ENCODE peak calls at places on chromosomes 6 and 20, in four cellular contexts. Z, G, U and A are unnamed samples.

GRCh38 chr20:47559141-47559540 is 57.5 kb downstream of the NCOA3 start:
- DNase-seq in G (no peak), Z (no peak), U (no peak), A (no peak)

GRCh38 chr20:3590164-3590563 is 73.0 kb downstream of the GFRA4 start:
- DNase-seq in U (no peak), G (no peak), Z (no peak), A (no peak)

GRCh38 chr6:32132110-32132509 is 2.0 kb upstream of the FKBPL start:
- DNase-seq in G (no peak), Z (no peak), U (no peak), A (no peak)

GRCh38 chr6:131015192-131015591 is 47.9 kb downstream of the EPB41L2 start:
- DNase-seq in Z (no peak), G (no peak), U (no peak), A (no peak)

GRCh38 chr20:32472581-32473207 is 112.4 kb downstream of the NOL4L start:
- DNase-seq in Z (no peak), U (no peak), G (no peak), A (no peak)

GRCh38 chr6:111263837-111264236 is 176.5 kb downstream of the SLC16A10 start:
- DNase-seq in Z (peak), U (no peak), G (peak), A (peak)

GRCh38 chr6:28766426-28766825 is 157.4 kb downstream of the TRIM27 start:
- DNase-seq in Z (no peak), U (no peak), G (no peak), A (no peak)

GRCh38 chr6:25682324-25682723 is 30.3 kb downstream of the SCGN start:
- DNase-seq in G (no peak), U (no peak), Z (no peak), A (no peak)

GRCh38 chr6:89731924-89732568 is 87.5 kb downstream of the MDN1 start:
- DNase-seq in G (no peak), U (no peak), Z (no peak), A (no peak)

GRCh38 chr20:12276011-12276673 is 358.4 kb downstream of the BTBD3 start:
- DNase-seq in U (no peak), G (no peak), Z (no peak), A (peak)

GRCh38 chr20:16624106-16624505 is 50.9 kb upstream of the KIF16B start:
- DNase-seq in U (no peak), Z (no peak), G (no peak), A (no peak)

GRCh38 chr6:158972241-158973233 is 27.5 kb downstream of the RSPH3 start:
- DNase-seq in U (peak), G (peak), Z (peak), A (peak)

GRCh38 chr6:152170702-152171667 is 363.5 kb downstream of the ESR1 start:
- DNase-seq in Z (peak), U (no peak), G (no peak), A (no peak)

GRCh38 chr6:63783096-63783495 is 147.5 kb downstream of the PHF3 start:
- DNase-seq in Z (no peak), G (no peak), U (no peak), A (no peak)

GRCh38 chr20:63253438-63254236 is 626 bp downstream of the NKAIN4 start:
- DNase-seq in G (no peak), U (no peak), Z (no peak), A (no peak)